ENCODE peak calls at places on chromosomes 13 and 19, in ten cellular contexts. One of them, this sample, is unnamed.
A peak's percentile ranks its signal among the peaks of the same experiment; 100 is the strongest.

GRCh38 chr19:54179921-54180452 is 7.0 kb upstream of the TMC4 start:
- DNase-seq in substantia nigra: peak; percentile 19
- DNase-seq in T-helper 2 cell: no peak
- DNase-seq in activated T-cell treated with anti-CD3 and anti-CD28 coated beads for 4 hours: no peak
- DNase-seq in Ammon's horn: peak; percentile 86
- DNase-seq in stimulated activated naive CD8-positive, alpha-beta T cell treated with anti-CD3 and anti-CD28 coated beads, Interleukin-15, amount 100 ng/mL, for 72 hours: no peak
- DNase-seq in HFF-Myc: no peak
- DNase-seq in anterior cingulate cortex: peak; percentile 34
- DNase-seq in CD4-positive, CD25-positive, alpha-beta regulatory T cell: no peak
- DNase-seq in posterior cingulate gyrus: no peak
- DNase-seq in this sample: no peak

GRCh38 chr13:74040200-74040599 is 94.0 kb downstream of the KLF12 start:
- DNase-seq in substantia nigra: no peak
- DNase-seq in T-helper 2 cell: no peak
- DNase-seq in activated T-cell treated with anti-CD3 and anti-CD28 coated beads for 4 hours: no peak
- DNase-seq in Ammon's horn: peak; percentile 36
- DNase-seq in stimulated activated naive CD8-positive, alpha-beta T cell treated with anti-CD3 and anti-CD28 coated beads, Interleukin-15, amount 100 ng/mL, for 72 hours: peak; percentile 16
- DNase-seq in HFF-Myc: peak; percentile 4
- DNase-seq in anterior cingulate cortex: no peak
- DNase-seq in CD4-positive, CD25-positive, alpha-beta regulatory T cell: no peak
- DNase-seq in posterior cingulate gyrus: no peak
- DNase-seq in this sample: peak; percentile 25

GRCh38 chr13:114077121-114077937 is 55.1 kb downstream of the RASA3 start:
- DNase-seq in substantia nigra: no peak
- DNase-seq in T-helper 2 cell: no peak
- DNase-seq in activated T-cell treated with anti-CD3 and anti-CD28 coated beads for 4 hours: no peak
- DNase-seq in Ammon's horn: peak; percentile 14
- DNase-seq in stimulated activated naive CD8-positive, alpha-beta T cell treated with anti-CD3 and anti-CD28 coated beads, Interleukin-15, amount 100 ng/mL, for 72 hours: no peak
- DNase-seq in HFF-Myc: no peak
- DNase-seq in anterior cingulate cortex: no peak
- DNase-seq in CD4-positive, CD25-positive, alpha-beta regulatory T cell: no peak
- DNase-seq in posterior cingulate gyrus: no peak
- DNase-seq in this sample: no peak

GRCh38 chr19:52248256-52248655 is 21.1 kb upstream of the ZNF766 start:
- DNase-seq in substantia nigra: no peak
- DNase-seq in T-helper 2 cell: peak; percentile 28
- DNase-seq in activated T-cell treated with anti-CD3 and anti-CD28 coated beads for 4 hours: peak; percentile 59
- DNase-seq in Ammon's horn: peak; percentile 37
- DNase-seq in stimulated activated naive CD8-positive, alpha-beta T cell treated with anti-CD3 and anti-CD28 coated beads, Interleukin-15, amount 100 ng/mL, for 72 hours: peak; percentile 46
- DNase-seq in HFF-Myc: no peak
- DNase-seq in anterior cingulate cortex: no peak
- DNase-seq in CD4-positive, CD25-positive, alpha-beta regulatory T cell: peak; percentile 32
- DNase-seq in posterior cingulate gyrus: no peak
- DNase-seq in this sample: no peak

GRCh38 chr19:19105365-19106060 is 32.8 kb downstream of the TMEM161A start:
- DNase-seq in substantia nigra: no peak
- DNase-seq in T-helper 2 cell: no peak
- DNase-seq in activated T-cell treated with anti-CD3 and anti-CD28 coated beads for 4 hours: no peak
- DNase-seq in Ammon's horn: no peak
- DNase-seq in stimulated activated naive CD8-positive, alpha-beta T cell treated with anti-CD3 and anti-CD28 coated beads, Interleukin-15, amount 100 ng/mL, for 72 hours: no peak
- DNase-seq in HFF-Myc: peak; percentile 31
- DNase-seq in anterior cingulate cortex: no peak
- DNase-seq in CD4-positive, CD25-positive, alpha-beta regulatory T cell: no peak
- DNase-seq in posterior cingulate gyrus: no peak
- DNase-seq in this sample: peak; percentile 21

GRCh38 chr13:87669379-87669978 is 1.7 kb upstream of the SLITRK5 start:
- DNase-seq in substantia nigra: no peak
- DNase-seq in T-helper 2 cell: no peak
- DNase-seq in activated T-cell treated with anti-CD3 and anti-CD28 coated beads for 4 hours: no peak
- DNase-seq in Ammon's horn: peak; percentile 68
- DNase-seq in stimulated activated naive CD8-positive, alpha-beta T cell treated with anti-CD3 and anti-CD28 coated beads, Interleukin-15, amount 100 ng/mL, for 72 hours: peak; percentile 9
- DNase-seq in HFF-Myc: no peak
- DNase-seq in anterior cingulate cortex: no peak
- DNase-seq in CD4-positive, CD25-positive, alpha-beta regulatory T cell: no peak
- DNase-seq in posterior cingulate gyrus: no peak
- DNase-seq in this sample: no peak

GRCh38 chr13:83333614-83334388 is 548.5 kb downstream of the SLITRK1 start:
- DNase-seq in substantia nigra: no peak
- DNase-seq in T-helper 2 cell: no peak
- DNase-seq in activated T-cell treated with anti-CD3 and anti-CD28 coated beads for 4 hours: no peak
- DNase-seq in Ammon's horn: no peak
- DNase-seq in stimulated activated naive CD8-positive, alpha-beta T cell treated with anti-CD3 and anti-CD28 coated beads, Interleukin-15, amount 100 ng/mL, for 72 hours: no peak
- DNase-seq in HFF-Myc: no peak
- DNase-seq in anterior cingulate cortex: no peak
- DNase-seq in CD4-positive, CD25-positive, alpha-beta regulatory T cell: no peak
- DNase-seq in posterior cingulate gyrus: no peak
- DNase-seq in this sample: no peak

GRCh38 chr19:39792999-39793546 is 14.4 kb downstream of the LEUTX start:
- DNase-seq in substantia nigra: peak; percentile 47
- DNase-seq in T-helper 2 cell: peak; percentile 57
- DNase-seq in activated T-cell treated with anti-CD3 and anti-CD28 coated beads for 4 hours: peak; percentile 60
- DNase-seq in Ammon's horn: peak; percentile 72
- DNase-seq in stimulated activated naive CD8-positive, alpha-beta T cell treated with anti-CD3 and anti-CD28 coated beads, Interleukin-15, amount 100 ng/mL, for 72 hours: peak; percentile 75
- DNase-seq in HFF-Myc: peak; percentile 27
- DNase-seq in anterior cingulate cortex: peak; percentile 55
- DNase-seq in CD4-positive, CD25-positive, alpha-beta regulatory T cell: peak; percentile 56
- DNase-seq in posterior cingulate gyrus: peak; percentile 30
- DNase-seq in this sample: peak; percentile 58

GRCh38 chr19:5369962-5370367 is 29.4 kb upstream of the PTPRS start:
- DNase-seq in substantia nigra: no peak
- DNase-seq in T-helper 2 cell: no peak
- DNase-seq in activated T-cell treated with anti-CD3 and anti-CD28 coated beads for 4 hours: peak; percentile 27
- DNase-seq in Ammon's horn: no peak
- DNase-seq in stimulated activated naive CD8-positive, alpha-beta T cell treated with anti-CD3 and anti-CD28 coated beads, Interleukin-15, amount 100 ng/mL, for 72 hours: peak; percentile 64
- DNase-seq in HFF-Myc: no peak
- DNase-seq in anterior cingulate cortex: no peak
- DNase-seq in CD4-positive, CD25-positive, alpha-beta regulatory T cell: no peak
- DNase-seq in posterior cingulate gyrus: no peak
- DNase-seq in this sample: peak; percentile 43

GRCh38 chr13:22773475-22773874 is 407.3 kb upstream of the SGCG start:
- DNase-seq in substantia nigra: no peak
- DNase-seq in T-helper 2 cell: no peak
- DNase-seq in activated T-cell treated with anti-CD3 and anti-CD28 coated beads for 4 hours: no peak
- DNase-seq in Ammon's horn: no peak
- DNase-seq in stimulated activated naive CD8-positive, alpha-beta T cell treated with anti-CD3 and anti-CD28 coated beads, Interleukin-15, amount 100 ng/mL, for 72 hours: no peak
- DNase-seq in HFF-Myc: no peak
- DNase-seq in anterior cingulate cortex: no peak
- DNase-seq in CD4-positive, CD25-positive, alpha-beta regulatory T cell: no peak
- DNase-seq in posterior cingulate gyrus: no peak
- DNase-seq in this sample: no peak

GRCh38 chr19:892243-892996 is 567 bp downstream of the MED16 start:
- DNase-seq in substantia nigra: no peak
- DNase-seq in T-helper 2 cell: no peak
- DNase-seq in activated T-cell treated with anti-CD3 and anti-CD28 coated beads for 4 hours: no peak
- DNase-seq in Ammon's horn: no peak
- DNase-seq in stimulated activated naive CD8-positive, alpha-beta T cell treated with anti-CD3 and anti-CD28 coated beads, Interleukin-15, amount 100 ng/mL, for 72 hours: no peak
- DNase-seq in HFF-Myc: no peak
- DNase-seq in anterior cingulate cortex: no peak
- DNase-seq in CD4-positive, CD25-positive, alpha-beta regulatory T cell: peak; percentile 49
- DNase-seq in posterior cingulate gyrus: no peak
- DNase-seq in this sample: peak; percentile 65

GRCh38 chr13:31119966-31120733 is 41.6 kb downstream of the HSPH1 start:
- DNase-seq in substantia nigra: no peak
- DNase-seq in T-helper 2 cell: no peak
- DNase-seq in activated T-cell treated with anti-CD3 and anti-CD28 coated beads for 4 hours: no peak
- DNase-seq in Ammon's horn: no peak
- DNase-seq in stimulated activated naive CD8-positive, alpha-beta T cell treated with anti-CD3 and anti-CD28 coated beads, Interleukin-15, amount 100 ng/mL, for 72 hours: no peak
- DNase-seq in HFF-Myc: no peak
- DNase-seq in anterior cingulate cortex: no peak
- DNase-seq in CD4-positive, CD25-positive, alpha-beta regulatory T cell: no peak
- DNase-seq in posterior cingulate gyrus: no peak
- DNase-seq in this sample: no peak

GRCh38 chr19:45955905-45956608 is 17.6 kb downstream of the NOVA2 start:
- DNase-seq in substantia nigra: peak; percentile 69
- DNase-seq in T-helper 2 cell: no peak
- DNase-seq in activated T-cell treated with anti-CD3 and anti-CD28 coated beads for 4 hours: no peak
- DNase-seq in Ammon's horn: peak; percentile 94
- DNase-seq in stimulated activated naive CD8-positive, alpha-beta T cell treated with anti-CD3 and anti-CD28 coated beads, Interleukin-15, amount 100 ng/mL, for 72 hours: no peak
- DNase-seq in HFF-Myc: no peak
- DNase-seq in anterior cingulate cortex: peak; percentile 72
- DNase-seq in CD4-positive, CD25-positive, alpha-beta regulatory T cell: no peak
- DNase-seq in posterior cingulate gyrus: peak; percentile 65
- DNase-seq in this sample: no peak

GRCh38 chr19:39906283-39906682 is 28.2 kb downstream of the FCGBP start:
- DNase-seq in substantia nigra: no peak
- DNase-seq in T-helper 2 cell: no peak
- DNase-seq in activated T-cell treated with anti-CD3 and anti-CD28 coated beads for 4 hours: no peak
- DNase-seq in Ammon's horn: no peak
- DNase-seq in stimulated activated naive CD8-positive, alpha-beta T cell treated with anti-CD3 and anti-CD28 coated beads, Interleukin-15, amount 100 ng/mL, for 72 hours: no peak
- DNase-seq in HFF-Myc: no peak
- DNase-seq in anterior cingulate cortex: no peak
- DNase-seq in CD4-positive, CD25-positive, alpha-beta regulatory T cell: no peak
- DNase-seq in posterior cingulate gyrus: no peak
- DNase-seq in this sample: no peak

GRCh38 chr13:27043013-27043412 is 128.6 kb downstream of the USP12 start:
- DNase-seq in substantia nigra: peak; percentile 44
- DNase-seq in T-helper 2 cell: no peak
- DNase-seq in activated T-cell treated with anti-CD3 and anti-CD28 coated beads for 4 hours: no peak
- DNase-seq in Ammon's horn: peak; percentile 90
- DNase-seq in stimulated activated naive CD8-positive, alpha-beta T cell treated with anti-CD3 and anti-CD28 coated beads, Interleukin-15, amount 100 ng/mL, for 72 hours: no peak
- DNase-seq in HFF-Myc: peak; percentile 96
- DNase-seq in anterior cingulate cortex: peak; percentile 63
- DNase-seq in CD4-positive, CD25-positive, alpha-beta regulatory T cell: no peak
- DNase-seq in posterior cingulate gyrus: peak; percentile 39
- DNase-seq in this sample: no peak

GRCh38 chr13:109706015-109706715 is 80.2 kb downstream of the IRS2 start:
- DNase-seq in substantia nigra: no peak
- DNase-seq in T-helper 2 cell: no peak
- DNase-seq in activated T-cell treated with anti-CD3 and anti-CD28 coated beads for 4 hours: no peak
- DNase-seq in Ammon's horn: no peak
- DNase-seq in stimulated activated naive CD8-positive, alpha-beta T cell treated with anti-CD3 and anti-CD28 coated beads, Interleukin-15, amount 100 ng/mL, for 72 hours: no peak
- DNase-seq in HFF-Myc: no peak
- DNase-seq in anterior cingulate cortex: no peak
- DNase-seq in CD4-positive, CD25-positive, alpha-beta regulatory T cell: no peak
- DNase-seq in posterior cingulate gyrus: no peak
- DNase-seq in this sample: no peak

GRCh38 chr13:113029487-113030258 is 60.7 kb downstream of the MCF2L start:
- DNase-seq in substantia nigra: no peak
- DNase-seq in T-helper 2 cell: no peak
- DNase-seq in activated T-cell treated with anti-CD3 and anti-CD28 coated beads for 4 hours: peak; percentile 22
- DNase-seq in Ammon's horn: no peak
- DNase-seq in stimulated activated naive CD8-positive, alpha-beta T cell treated with anti-CD3 and anti-CD28 coated beads, Interleukin-15, amount 100 ng/mL, for 72 hours: peak; percentile 52
- DNase-seq in HFF-Myc: no peak
- DNase-seq in anterior cingulate cortex: no peak
- DNase-seq in CD4-positive, CD25-positive, alpha-beta regulatory T cell: peak; percentile 13
- DNase-seq in posterior cingulate gyrus: no peak
- DNase-seq in this sample: no peak

GRCh38 chr13:104869501-104869900 is 1666.0 kb downstream of the EFNB2 start:
- DNase-seq in substantia nigra: no peak
- DNase-seq in T-helper 2 cell: peak; percentile 22
- DNase-seq in activated T-cell treated with anti-CD3 and anti-CD28 coated beads for 4 hours: no peak
- DNase-seq in Ammon's horn: no peak
- DNase-seq in stimulated activated naive CD8-positive, alpha-beta T cell treated with anti-CD3 and anti-CD28 coated beads, Interleukin-15, amount 100 ng/mL, for 72 hours: no peak
- DNase-seq in HFF-Myc: no peak
- DNase-seq in anterior cingulate cortex: no peak
- DNase-seq in CD4-positive, CD25-positive, alpha-beta regulatory T cell: no peak
- DNase-seq in posterior cingulate gyrus: no peak
- DNase-seq in this sample: no peak

GRCh38 chr19:13920940-13921744 is 15.1 kb downstream of the CC2D1A start:
- DNase-seq in substantia nigra: no peak
- DNase-seq in T-helper 2 cell: no peak
- DNase-seq in activated T-cell treated with anti-CD3 and anti-CD28 coated beads for 4 hours: no peak
- DNase-seq in Ammon's horn: peak; percentile 53
- DNase-seq in stimulated activated naive CD8-positive, alpha-beta T cell treated with anti-CD3 and anti-CD28 coated beads, Interleukin-15, amount 100 ng/mL, for 72 hours: peak; percentile 34
- DNase-seq in HFF-Myc: no peak
- DNase-seq in anterior cingulate cortex: no peak
- DNase-seq in CD4-positive, CD25-positive, alpha-beta regulatory T cell: no peak
- DNase-seq in posterior cingulate gyrus: no peak
- DNase-seq in this sample: no peak

GRCh38 chr13:106183410-106184128 is 351.9 kb downstream of the EFNB2 start:
- DNase-seq in substantia nigra: no peak
- DNase-seq in T-helper 2 cell: no peak
- DNase-seq in activated T-cell treated with anti-CD3 and anti-CD28 coated beads for 4 hours: no peak
- DNase-seq in Ammon's horn: no peak
- DNase-seq in stimulated activated naive CD8-positive, alpha-beta T cell treated with anti-CD3 and anti-CD28 coated beads, Interleukin-15, amount 100 ng/mL, for 72 hours: no peak
- DNase-seq in HFF-Myc: no peak
- DNase-seq in anterior cingulate cortex: no peak
- DNase-seq in CD4-positive, CD25-positive, alpha-beta regulatory T cell: no peak
- DNase-seq in posterior cingulate gyrus: no peak
- DNase-seq in this sample: no peak

GRCh38 chr19:13102666-13103584 is at the start of gene LYL1:
- DNase-seq in substantia nigra: no peak
- DNase-seq in T-helper 2 cell: no peak
- DNase-seq in activated T-cell treated with anti-CD3 and anti-CD28 coated beads for 4 hours: no peak
- DNase-seq in Ammon's horn: no peak
- DNase-seq in stimulated activated naive CD8-positive, alpha-beta T cell treated with anti-CD3 and anti-CD28 coated beads, Interleukin-15, amount 100 ng/mL, for 72 hours: peak; percentile 34
- DNase-seq in HFF-Myc: no peak
- DNase-seq in anterior cingulate cortex: peak; percentile 37
- DNase-seq in CD4-positive, CD25-positive, alpha-beta regulatory T cell: peak; percentile 30
- DNase-seq in posterior cingulate gyrus: no peak
- DNase-seq in this sample: peak; percentile 78

GRCh38 chr13:37369618-37370017 is 228.9 kb downstream of the POSTN start:
- DNase-seq in substantia nigra: no peak
- DNase-seq in T-helper 2 cell: no peak
- DNase-seq in activated T-cell treated with anti-CD3 and anti-CD28 coated beads for 4 hours: no peak
- DNase-seq in Ammon's horn: no peak
- DNase-seq in stimulated activated naive CD8-positive, alpha-beta T cell treated with anti-CD3 and anti-CD28 coated beads, Interleukin-15, amount 100 ng/mL, for 72 hours: no peak
- DNase-seq in HFF-Myc: no peak
- DNase-seq in anterior cingulate cortex: no peak
- DNase-seq in CD4-positive, CD25-positive, alpha-beta regulatory T cell: no peak
- DNase-seq in posterior cingulate gyrus: no peak
- DNase-seq in this sample: no peak

GRCh38 chr19:51183629-51184028 is 41.3 kb upstream of the CD33 start:
- DNase-seq in substantia nigra: no peak
- DNase-seq in T-helper 2 cell: no peak
- DNase-seq in activated T-cell treated with anti-CD3 and anti-CD28 coated beads for 4 hours: no peak
- DNase-seq in Ammon's horn: no peak
- DNase-seq in stimulated activated naive CD8-positive, alpha-beta T cell treated with anti-CD3 and anti-CD28 coated beads, Interleukin-15, amount 100 ng/mL, for 72 hours: no peak
- DNase-seq in HFF-Myc: no peak
- DNase-seq in anterior cingulate cortex: no peak
- DNase-seq in CD4-positive, CD25-positive, alpha-beta regulatory T cell: no peak
- DNase-seq in posterior cingulate gyrus: no peak
- DNase-seq in this sample: no peak

GRCh38 chr13:74574964-74575728 is 440.9 kb upstream of the KLF12 start:
- DNase-seq in substantia nigra: no peak
- DNase-seq in T-helper 2 cell: no peak
- DNase-seq in activated T-cell treated with anti-CD3 and anti-CD28 coated beads for 4 hours: no peak
- DNase-seq in Ammon's horn: peak; percentile 16
- DNase-seq in stimulated activated naive CD8-positive, alpha-beta T cell treated with anti-CD3 and anti-CD28 coated beads, Interleukin-15, amount 100 ng/mL, for 72 hours: no peak
- DNase-seq in HFF-Myc: no peak
- DNase-seq in anterior cingulate cortex: no peak
- DNase-seq in CD4-positive, CD25-positive, alpha-beta regulatory T cell: no peak
- DNase-seq in posterior cingulate gyrus: no peak
- DNase-seq in this sample: no peak

GRCh38 chr19:10968527-10969081 is 7.8 kb downstream of the SMARCA4 start:
- DNase-seq in substantia nigra: no peak
- DNase-seq in T-helper 2 cell: no peak
- DNase-seq in activated T-cell treated with anti-CD3 and anti-CD28 coated beads for 4 hours: no peak
- DNase-seq in Ammon's horn: no peak
- DNase-seq in stimulated activated naive CD8-positive, alpha-beta T cell treated with anti-CD3 and anti-CD28 coated beads, Interleukin-15, amount 100 ng/mL, for 72 hours: no peak
- DNase-seq in HFF-Myc: no peak
- DNase-seq in anterior cingulate cortex: no peak
- DNase-seq in CD4-positive, CD25-positive, alpha-beta regulatory T cell: no peak
- DNase-seq in posterior cingulate gyrus: no peak
- DNase-seq in this sample: no peak

GRCh38 chr13:86601351-86601750 is 802.1 kb upstream of the SLITRK6 start:
- DNase-seq in substantia nigra: no peak
- DNase-seq in T-helper 2 cell: no peak
- DNase-seq in activated T-cell treated with anti-CD3 and anti-CD28 coated beads for 4 hours: no peak
- DNase-seq in Ammon's horn: no peak
- DNase-seq in stimulated activated naive CD8-positive, alpha-beta T cell treated with anti-CD3 and anti-CD28 coated beads, Interleukin-15, amount 100 ng/mL, for 72 hours: no peak
- DNase-seq in HFF-Myc: no peak
- DNase-seq in anterior cingulate cortex: no peak
- DNase-seq in CD4-positive, CD25-positive, alpha-beta regulatory T cell: no peak
- DNase-seq in posterior cingulate gyrus: no peak
- DNase-seq in this sample: no peak

GRCh38 chr19:47778954-47779351 is 450 bp downstream of the SELENOW start:
- DNase-seq in substantia nigra: peak; percentile 26
- DNase-seq in T-helper 2 cell: no peak
- DNase-seq in activated T-cell treated with anti-CD3 and anti-CD28 coated beads for 4 hours: peak; percentile 9
- DNase-seq in Ammon's horn: peak; percentile 73
- DNase-seq in stimulated activated naive CD8-positive, alpha-beta T cell treated with anti-CD3 and anti-CD28 coated beads, Interleukin-15, amount 100 ng/mL, for 72 hours: no peak
- DNase-seq in HFF-Myc: no peak
- DNase-seq in anterior cingulate cortex: peak; percentile 38
- DNase-seq in CD4-positive, CD25-positive, alpha-beta regulatory T cell: no peak
- DNase-seq in posterior cingulate gyrus: peak; percentile 29
- DNase-seq in this sample: no peak

GRCh38 chr13:30464496-30465351 is 1.0 kb downstream of the HMGB1 start:
- DNase-seq in substantia nigra: peak; percentile 23
- DNase-seq in T-helper 2 cell: peak; percentile 74
- DNase-seq in activated T-cell treated with anti-CD3 and anti-CD28 coated beads for 4 hours: peak; percentile 72
- DNase-seq in Ammon's horn: peak; percentile 84
- DNase-seq in stimulated activated naive CD8-positive, alpha-beta T cell treated with anti-CD3 and anti-CD28 coated beads, Interleukin-15, amount 100 ng/mL, for 72 hours: peak; percentile 80
- DNase-seq in HFF-Myc: no peak
- DNase-seq in anterior cingulate cortex: peak; percentile 75
- DNase-seq in CD4-positive, CD25-positive, alpha-beta regulatory T cell: peak; percentile 72
- DNase-seq in posterior cingulate gyrus: peak; percentile 72
- DNase-seq in this sample: peak; percentile 33